ENCODE peak calls at places on chromosomes 13 and 19, in ten cellular contexts. Q is MM.1S, I is DND-41, R is body of pancreas, L is tibial artery, Z is thyroid gland, G is transverse colon, C is ascending aorta, N is tibial nerve, B is A549. W is an unnamed sample.
A peak's percentile ranks its signal among the peaks of the same experiment; 100 is the strongest.

GRCh38 chr13:26036383-26036782 is 15.4 kb downstream of the SHISA2 start:
- DNase-seq in R (no peak), Z (no peak), C (no peak), N (no peak), Q (no peak), B (no peak), G (no peak), I (no peak), L (no peak), W (no peak)

GRCh38 chr13:106038752-106039151 is 496.7 kb downstream of the EFNB2 start:
- DNase-seq in Z (no peak), Q (no peak), G (no peak), R (no peak), C (no peak), I (no peak), B (no peak), L (no peak), N (no peak), W (no peak)

GRCh38 chr13:112625698-112626097 is 37.7 kb upstream of the TUBGCP3 start:
- DNase-seq in C (no peak), R (no peak), N (no peak), Q (no peak), I (no peak), L (peak; percentile 1), G (no peak), Z (no peak), B (no peak), W (no peak)

GRCh38 chr13:33797622-33798021 is 20.3 kb upstream of the RFC3 start:
- DNase-seq in B (no peak), Z (no peak), C (no peak), Q (peak; percentile 39), R (no peak), L (no peak), G (no peak), I (no peak), N (peak; percentile 17), W (no peak)

GRCh38 chr13:77919351-77920294 is 992 bp upstream of the EDNRB start:
- DNase-seq in L (no peak), Z (peak; percentile 23), N (peak; percentile 19), C (no peak), R (peak; percentile 29), Q (no peak), I (no peak), B (peak; percentile 5), G (peak; percentile 21), W (no peak)

GRCh38 chr19:18049390-18049789 is 37.3 kb downstream of the IL12RB1 start:
- DNase-seq in Q (no peak), G (peak; percentile 57), L (peak; percentile 98), R (peak; percentile 86), I (no peak), N (peak; percentile 55), C (peak; percentile 77), B (no peak), Z (peak; percentile 71), W (no peak)

GRCh38 chr13:67118277-67118676 is 111.9 kb downstream of the PCDH9 start:
- DNase-seq in G (no peak), R (no peak), I (no peak), N (no peak), C (no peak), Q (no peak), B (no peak), L (no peak), Z (no peak), W (no peak)

GRCh38 chr13:112772929-112773328 is 83.1 kb downstream of the ATP11A start:
- DNase-seq in B (no peak), G (peak; percentile 31), C (no peak), Q (no peak), Z (no peak), N (no peak), L (no peak), R (no peak), I (no peak), W (no peak)

GRCh38 chr13:46962286-46962941 is 65.6 kb upstream of the HTR2A start:
- DNase-seq in Q (no peak), I (no peak), G (no peak), C (no peak), R (no peak), Z (no peak), L (no peak), N (no peak), B (no peak), W (no peak)

GRCh38 chr13:113584205-113584869 is at the start of gene TFDP1:
- DNase-seq in N (peak; percentile 15), L (peak; percentile 67), C (no peak), Z (peak; percentile 56), I (peak; percentile 96), Q (peak; percentile 94), R (peak; percentile 79), G (peak; percentile 79), B (peak; percentile 75), W (peak; percentile 94)

DNA sequence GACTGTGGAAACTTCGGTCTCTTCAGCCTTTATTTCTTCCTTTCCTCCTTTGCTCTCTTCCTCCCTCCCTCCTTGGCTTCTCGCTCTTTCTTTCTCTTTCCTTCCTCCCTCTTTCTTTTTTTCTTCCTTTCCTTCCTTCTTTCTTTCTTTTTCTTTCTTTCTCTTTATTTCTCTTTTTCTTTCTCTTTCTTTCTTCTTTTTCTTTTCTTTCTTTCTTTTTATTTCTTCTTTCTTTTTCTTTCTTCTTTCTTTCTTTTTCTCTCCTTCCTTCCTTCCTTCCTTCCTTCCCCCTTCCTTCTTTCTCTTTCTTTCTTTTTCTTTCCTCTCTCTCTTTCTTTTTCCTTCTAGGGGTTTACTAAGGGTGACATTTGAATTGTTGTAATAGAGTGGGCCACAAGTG is 290.2 kb upstream of the MAB21L1 start:
- DNase-seq in Z (no peak), I (no peak), Q (no peak), R (no peak), N (no peak), L (no peak), C (no peak), G (no peak), B (no peak), W (no peak)
- TF ChIP-seq CTCF in Z (no peak), I (no peak), Q (no peak), R (no peak), N (no peak), L (no peak), C (no peak), G (no peak), B (no peak), W (no peak)

GRCh38 chr19:39127812-39128510 is 2.4 kb downstream of the PAK4 start:
- DNase-seq in B (no peak), Q (no peak), C (no peak), I (no peak), R (peak; percentile 94), Z (peak; percentile 92), L (no peak), G (peak; percentile 33), N (no peak), W (no peak)

GRCh38 chr19:39128511-39129079 is 3.0 kb downstream of the PAK4 start:
- DNase-seq in Q (no peak), G (peak; percentile 53), B (no peak), I (no peak), L (no peak), R (no peak), C (no peak), Z (no peak), N (no peak), W (no peak)

GRCh38 chr19:39130337-39131254 is 5.0 kb downstream of the PAK4 start:
- DNase-seq in Q (no peak), N (no peak), B (no peak), C (no peak), L (no peak), G (no peak), I (no peak), Z (no peak), R (no peak), W (no peak)

GRCh38 chr19:39131255-39131755 is 5.7 kb downstream of the PAK4 start:
- DNase-seq in B (no peak), G (no peak), N (no peak), I (no peak), L (no peak), C (no peak), R (peak; percentile 30), Z (peak; percentile 84), Q (no peak), W (no peak)

GRCh38 chr19:39129116-39129515 is 3.5 kb downstream of the PAK4 start:
- DNase-seq in C (no peak), N (no peak), B (no peak), L (no peak), Q (no peak), R (no peak), G (no peak), Z (no peak), I (no peak), W (no peak)
- H3K4me1 ChIP-seq in C (peaks cover 35% of the 10 kb centered on the region), N (peaks cover 52% of the 10 kb centered on the region), B (peaks cover 47% of the 10 kb centered on the region), L (peaks cover 69% of the 10 kb centered on the region), Q (peaks cover 4% of the 10 kb centered on the region), R (peaks cover 68% of the 10 kb centered on the region), G (peaks cover 76% of the 10 kb centered on the region), Z (peaks cover 79% of the 10 kb centered on the region), I (peaks cover 25% of the 10 kb centered on the region), W (peaks cover 48% of the 10 kb centered on the region)

DNA sequence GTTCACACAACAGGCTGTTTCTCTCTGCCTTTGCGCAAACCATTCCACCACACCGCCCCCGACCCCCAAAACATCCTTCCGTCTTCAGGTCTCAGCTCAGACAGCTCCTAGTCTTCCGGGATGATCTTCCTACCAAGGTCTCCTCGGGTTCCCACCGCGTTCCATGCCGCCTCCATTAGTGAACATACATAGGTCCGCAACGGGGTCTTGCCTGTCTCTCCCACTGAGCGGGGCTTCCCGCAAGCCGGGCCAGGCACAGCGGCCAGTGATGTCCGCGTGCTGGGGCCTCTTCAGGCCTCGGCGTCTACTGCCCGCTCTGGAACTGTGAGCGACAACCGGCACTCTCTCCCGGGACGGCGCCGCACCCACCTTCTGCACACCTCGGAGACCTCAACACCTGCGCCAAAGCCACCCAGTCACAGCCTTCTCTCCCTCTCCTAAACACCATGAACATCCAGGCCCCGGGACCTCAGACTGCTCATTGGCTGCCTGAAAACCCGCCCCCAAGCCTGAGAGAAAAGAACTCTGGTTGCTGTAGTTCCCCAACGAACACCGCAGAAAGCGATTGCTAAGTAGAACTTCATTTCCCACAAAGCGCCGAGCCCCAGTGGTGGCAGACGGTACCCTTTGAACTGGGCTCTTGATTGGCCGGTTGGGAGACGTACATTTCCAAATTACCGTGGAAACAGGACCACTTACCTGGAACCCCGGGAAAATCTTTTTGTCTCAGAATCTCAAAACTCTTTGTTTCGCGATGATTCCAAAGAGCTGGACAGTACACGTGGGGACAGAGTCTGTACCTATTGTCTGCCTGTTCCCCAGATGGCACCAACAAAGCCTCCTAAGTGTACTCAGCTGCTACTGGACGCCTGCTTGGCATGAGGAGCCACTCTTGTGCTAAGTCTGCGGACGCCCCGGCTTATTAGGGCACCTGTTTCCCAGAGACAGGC is 9.5 kb downstream of the DYRK1B start:
- DNase-seq in C (peak; percentile 84), G (peak; percentile 91), Q (peak; percentile 92), B (no peak), I (peak; percentile 92), N (peak; percentile 91), Z (peak; percentile 91), R (peak; percentile 94), L (peak; percentile 94), W (peak; percentile 78)
- TF ChIP-seq CTCF in C (no peak), G (peak; percentile 48), Q (no peak), B (no peak), I (no peak), N (no peak), Z (no peak), R (peak; percentile 11), L (no peak), W (no peak)

DNA sequence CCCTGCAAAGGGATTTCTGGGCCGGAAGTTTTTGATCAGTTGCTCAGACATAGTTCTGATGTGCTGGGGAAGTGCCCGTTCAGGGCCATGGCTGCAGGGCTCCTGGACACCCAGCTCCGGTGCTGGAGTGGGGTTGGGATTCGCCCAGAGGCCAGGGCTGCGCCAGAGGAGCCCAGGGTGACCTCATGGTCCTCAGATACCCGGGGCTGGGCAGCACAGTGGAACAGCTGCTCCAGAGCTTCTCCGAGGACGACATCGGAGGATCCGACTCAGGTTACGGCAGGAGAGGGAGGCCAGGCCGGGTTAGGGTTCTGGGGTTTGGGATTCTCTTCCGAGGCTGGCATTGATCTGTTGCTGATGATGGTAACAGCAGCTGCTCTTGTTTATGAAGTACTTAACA is 20.9 kb downstream of the CARM1 start:
- DNase-seq in Z (no peak), G (no peak), I (no peak), B (no peak), C (no peak), Q (no peak), N (no peak), L (no peak), R (no peak), W (no peak)
- H3K4me1 ChIP-seq in Z (peaks cover 3% of the 10 kb centered on the region), G (peaks cover 40% of the 10 kb centered on the region), I (no peaks in the 10 kb centered on the region), B (peaks cover 12% of the 10 kb centered on the region), C (peaks cover 2% of the 10 kb centered on the region), Q (no peaks in the 10 kb centered on the region), N (peaks cover 17% of the 10 kb centered on the region), L (peaks cover 10% of the 10 kb centered on the region), R (peaks cover 27% of the 10 kb centered on the region), W (no peaks in the 10 kb centered on the region)